ENCODE peak calls at places on chromosome 6, in four cellular contexts. One of them, this sample, is unnamed.

GRCh38 chr6:148211777-148212324 is 130.8 kb upstream of the SASH1 start:
- DNase-seq in effector CD4-positive, alpha-beta T cell: no peak
- DNase-seq in IMR-90: no peak
- DNase-seq in GM13976: no peak
- DNase-seq in this sample: no peak

GRCh38 chr6:134503542-134504281 is 185.8 kb upstream of the SGK1 start:
- DNase-seq in effector CD4-positive, alpha-beta T cell: no peak
- DNase-seq in IMR-90: no peak
- DNase-seq in GM13976: no peak
- DNase-seq in this sample: no peak

GRCh38 chr6:41600499-41601247 is 37.6 kb upstream of the MDFI start:
- DNase-seq in effector CD4-positive, alpha-beta T cell: no peak
- DNase-seq in IMR-90: no peak
- DNase-seq in GM13976: no peak
- DNase-seq in this sample: no peak

GRCh38 chr6:91560409-91560808 is 973.5 kb upstream of the MAP3K7 start:
- DNase-seq in effector CD4-positive, alpha-beta T cell: no peak
- DNase-seq in IMR-90: no peak
- DNase-seq in GM13976: no peak
- DNase-seq in this sample: no peak

GRCh38 chr6:170286934-170287265 is 4.0 kb downstream of the DLL1 start:
- DNase-seq in effector CD4-positive, alpha-beta T cell: no peak
- DNase-seq in IMR-90: no peak
- DNase-seq in GM13976: no peak
- DNase-seq in this sample: no peak

GRCh38 chr6:125749864-125750691 is 646 bp downstream of the HEY2 start:
- DNase-seq in effector CD4-positive, alpha-beta T cell: no peak
- DNase-seq in IMR-90: no peak
- DNase-seq in GM13976: no peak
- DNase-seq in this sample: no peak

GRCh38 chr6:39335780-39336541 is 13.5 kb upstream of the KCNK16 start:
- DNase-seq in effector CD4-positive, alpha-beta T cell: no peak
- DNase-seq in IMR-90: no peak
- DNase-seq in GM13976: no peak
- DNase-seq in this sample: no peak

GRCh38 chr6:118744261-118744941 is 93.0 kb upstream of the CEP85L start:
- DNase-seq in effector CD4-positive, alpha-beta T cell: no peak
- DNase-seq in IMR-90: peak
- DNase-seq in GM13976: no peak
- DNase-seq in this sample: no peak

GRCh38 chr6:149318581-149319286 is 1.2 kb downstream of the TAB2 start:
- DNase-seq in effector CD4-positive, alpha-beta T cell: no peak
- DNase-seq in IMR-90: no peak
- DNase-seq in GM13976: no peak
- DNase-seq in this sample: no peak

GRCh38 chr6:125163811-125164210 is 10.2 kb downstream of the TPD52L1 start:
- DNase-seq in effector CD4-positive, alpha-beta T cell: no peak
- DNase-seq in IMR-90: no peak
- DNase-seq in GM13976: no peak
- DNase-seq in this sample: no peak

GRCh38 chr6:39189131-39189530 is 40.1 kb downstream of the KCNK5 start:
- DNase-seq in effector CD4-positive, alpha-beta T cell: no peak
- DNase-seq in IMR-90: no peak
- DNase-seq in GM13976: no peak
- DNase-seq in this sample: no peak

GRCh38 chr6:159969921-159970320 is 1.0 kb downstream of the IGF2R start:
- DNase-seq in effector CD4-positive, alpha-beta T cell: no peak
- DNase-seq in IMR-90: peak
- DNase-seq in GM13976: peak
- DNase-seq in this sample: no peak

GRCh38 chr6:10561566-10562088 is 40.5 kb downstream of the GCNT2 start:
- DNase-seq in effector CD4-positive, alpha-beta T cell: no peak
- DNase-seq in IMR-90: no peak
- DNase-seq in GM13976: no peak
- DNase-seq in this sample: no peak

GRCh38 chr6:111625511-111626331 is 20.0 kb upstream of the TRAF3IP2 start:
- DNase-seq in effector CD4-positive, alpha-beta T cell: no peak
- DNase-seq in IMR-90: peak
- DNase-seq in GM13976: no peak
- DNase-seq in this sample: peak

GRCh38 chr6:125793280-125793679 is 2.5 kb downstream of the NCOA7 start:
- DNase-seq in effector CD4-positive, alpha-beta T cell: no peak
- DNase-seq in IMR-90: no peak
- DNase-seq in GM13976: no peak
- DNase-seq in this sample: no peak

GRCh38 chr6:56954389-56955170 is at the start of gene BEND6:
- DNase-seq in effector CD4-positive, alpha-beta T cell: no peak
- DNase-seq in IMR-90: peak
- DNase-seq in GM13976: peak
- DNase-seq in this sample: peak

GRCh38 chr6:134046054-134046453 is 6.4 kb downstream of the SLC2A12 start:
- DNase-seq in effector CD4-positive, alpha-beta T cell: no peak
- DNase-seq in IMR-90: no peak
- DNase-seq in GM13976: no peak
- DNase-seq in this sample: no peak

GRCh38 chr6:166325383-166326042 is 16.8 kb downstream of the SFT2D1 start:
- DNase-seq in effector CD4-positive, alpha-beta T cell: no peak
- DNase-seq in IMR-90: no peak
- DNase-seq in GM13976: peak
- DNase-seq in this sample: no peak

GRCh38 chr6:110529355-110529754 is 52.9 kb upstream of the SLC22A16 start:
- DNase-seq in effector CD4-positive, alpha-beta T cell: no peak
- DNase-seq in IMR-90: peak
- DNase-seq in GM13976: no peak
- DNase-seq in this sample: no peak

GRCh38 chr6:139194740-139195139 is 59.9 kb downstream of the HECA start:
- DNase-seq in effector CD4-positive, alpha-beta T cell: no peak
- DNase-seq in IMR-90: no peak
- DNase-seq in GM13976: no peak
- DNase-seq in this sample: no peak

GRCh38 chr6:166221040-166221439 is 53.4 kb upstream of the TBXT start:
- DNase-seq in effector CD4-positive, alpha-beta T cell: no peak
- DNase-seq in IMR-90: no peak
- DNase-seq in GM13976: no peak
- DNase-seq in this sample: peak

GRCh38 chr6:1610497-1611321 is 994 bp downstream of the FOXC1 start:
- DNase-seq in effector CD4-positive, alpha-beta T cell: no peak
- DNase-seq in IMR-90: peak
- DNase-seq in GM13976: no peak
- DNase-seq in this sample: no peak

GRCh38 chr6:133553652-133554051 is 312.5 kb downstream of the EYA4 start:
- DNase-seq in effector CD4-positive, alpha-beta T cell: no peak
- DNase-seq in IMR-90: peak
- DNase-seq in GM13976: peak
- DNase-seq in this sample: peak

GRCh38 chr6:23454090-23454998 is 671.7 kb upstream of the NRSN1 start:
- DNase-seq in effector CD4-positive, alpha-beta T cell: no peak
- DNase-seq in IMR-90: peak
- DNase-seq in GM13976: no peak
- DNase-seq in this sample: no peak

GRCh38 chr6:107600936-107601335 is 111.0 kb downstream of the SOBP start:
- DNase-seq in effector CD4-positive, alpha-beta T cell: no peak
- DNase-seq in IMR-90: peak
- DNase-seq in GM13976: no peak
- DNase-seq in this sample: no peak

GRCh38 chr6:42200035-42200434 is 5.3 kb upstream of the GUCA1B start:
- DNase-seq in effector CD4-positive, alpha-beta T cell: no peak
- DNase-seq in IMR-90: peak
- DNase-seq in GM13976: no peak
- DNase-seq in this sample: no peak

GRCh38 chr6:147158881-147159280 is 45.3 kb upstream of the STXBP5 start:
- DNase-seq in effector CD4-positive, alpha-beta T cell: no peak
- DNase-seq in IMR-90: no peak
- DNase-seq in GM13976: no peak
- DNase-seq in this sample: no peak

GRCh38 chr6:90110971-90111370 is 185.7 kb downstream of the BACH2 start:
- DNase-seq in effector CD4-positive, alpha-beta T cell: peak
- DNase-seq in IMR-90: no peak
- DNase-seq in GM13976: no peak
- DNase-seq in this sample: peak

GRCh38 chr6:97594834-97595233 is 311.8 kb upstream of the MMS22L start:
- DNase-seq in effector CD4-positive, alpha-beta T cell: no peak
- DNase-seq in IMR-90: peak
- DNase-seq in GM13976: no peak
- DNase-seq in this sample: no peak

GRCh38 chr6:169868458-169868857 is 117.0 kb downstream of the ERMARD start:
- DNase-seq in effector CD4-positive, alpha-beta T cell: peak
- DNase-seq in IMR-90: no peak
- DNase-seq in GM13976: peak
- DNase-seq in this sample: peak

GRCh38 chr6:149909701-149910470 is 12.0 kb upstream of the RAET1E start:
- DNase-seq in effector CD4-positive, alpha-beta T cell: no peak
- DNase-seq in IMR-90: no peak
- DNase-seq in GM13976: no peak
- DNase-seq in this sample: no peak

GRCh38 chr6:132544826-132545225 is 6.7 kb downstream of the TAAR9 start:
- DNase-seq in effector CD4-positive, alpha-beta T cell: no peak
- DNase-seq in IMR-90: no peak
- DNase-seq in GM13976: no peak
- DNase-seq in this sample: no peak

GRCh38 chr6:105592329-105592728 is 189.4 kb upstream of the PREP start:
- DNase-seq in effector CD4-positive, alpha-beta T cell: no peak
- DNase-seq in IMR-90: peak
- DNase-seq in GM13976: no peak
- DNase-seq in this sample: no peak

GRCh38 chr6:7973603-7974002 is 63.0 kb upstream of the TXNDC5 start:
- DNase-seq in effector CD4-positive, alpha-beta T cell: no peak
- DNase-seq in IMR-90: no peak
- DNase-seq in GM13976: no peak
- DNase-seq in this sample: no peak

GRCh38 chr6:113994934-113995342 is 24.0 kb upstream of the HDAC2 start:
- DNase-seq in effector CD4-positive, alpha-beta T cell: peak
- DNase-seq in IMR-90: peak
- DNase-seq in GM13976: peak
- DNase-seq in this sample: no peak